ENCODE peak calls at places on chromosomes 1 and 21, in four cellular contexts. T, L, A and C are unnamed samples.

GRCh38 chr1:155172732-155173477 is at the start of gene KRTCAP2:
- DNase-seq in T (peak; percentile 96), L (peak; percentile 95), A (peak; percentile 96), C (peak; percentile 98)

GRCh38 chr1:13892671-13893325 is 192.8 kb downstream of the PRDM2 start:
- DNase-seq in T (peak; percentile 62), L (no peak), A (peak; percentile 18), C (peak; percentile 6)

GRCh38 chr1:224080082-224080774 is 33.7 kb upstream of the FBXO28 start:
- DNase-seq in T (no peak), L (peak; percentile 32), A (no peak), C (peak; percentile 37)

GRCh38 chr1:25888426-25888987 is 13.0 kb upstream of the PAQR7 start:
- DNase-seq in T (no peak), L (no peak), A (no peak), C (no peak)

GRCh38 chr1:208238710-208239517 is 5.3 kb downstream of the PLXNA2 start:
- DNase-seq in T (peak; percentile 51), L (peak; percentile 56), A (no peak), C (peak; percentile 80)

GRCh38 chr1:20705356-20705755 is 12.5 kb downstream of the KIF17 start:
- DNase-seq in T (no peak), L (no peak), A (no peak), C (no peak)

GRCh38 chr21:41079159-41079558 is 88.8 kb upstream of the BACE2 start:
- DNase-seq in T (no peak), L (no peak), A (no peak), C (no peak)

GRCh38 chr21:44813727-44814126 is 4.1 kb downstream of the SUMO3 start:
- DNase-seq in T (no peak), L (no peak), A (no peak), C (no peak)

GRCh38 chr21:28235169-28235892 is 757.3 kb downstream of the LTN1 start:
- DNase-seq in T (no peak), L (no peak), A (no peak), C (no peak)

GRCh38 chr1:207402744-207403143 is 51.4 kb upstream of the CR2 start:
- DNase-seq in T (no peak), L (no peak), A (no peak), C (no peak)

GRCh38 chr1:206911064-206911663 is 10.6 kb downstream of the FCMR start:
- DNase-seq in T (peak; percentile 69), L (peak; percentile 60), A (no peak), C (peak; percentile 85)

GRCh38 chr1:228368801-228369607 is 37.6 kb downstream of the TRIM11 start:
- DNase-seq in T (peak; percentile 97), L (no peak), A (peak; percentile 40), C (peak; percentile 75)

GRCh38 chr1:7771673-7772299 is 690 bp downstream of the VAMP3 start:
- DNase-seq in T (no peak), L (peak; percentile 6), A (no peak), C (peak; percentile 9)

GRCh38 chr1:229409616-229410369 is 24.1 kb downstream of the ACTA1 start:
- DNase-seq in T (no peak), L (no peak), A (peak; percentile 40), C (no peak)

GRCh38 chr21:21114456-21114855 is 116.2 kb downstream of the NCAM2 start:
- DNase-seq in T (no peak), L (no peak), A (no peak), C (no peak)

GRCh38 chr1:230382060-230382491 is 44.1 kb downstream of the PGBD5 start:
- DNase-seq in T (peak; percentile 34), L (no peak), A (no peak), C (no peak)

GRCh38 chr1:3451994-3452865 is 2.2 kb upstream of the ARHGEF16 start:
- DNase-seq in T (no peak), L (no peak), A (peak; percentile 13), C (no peak)

GRCh38 chr1:174206148-174206826 is 47.0 kb downstream of the RABGAP1L start:
- DNase-seq in T (no peak), L (peak; percentile 9), A (no peak), C (no peak)

GRCh38 chr21:32978346-32979270 is 47.1 kb upstream of the OLIG2 start:
- DNase-seq in T (no peak), L (no peak), A (no peak), C (no peak)

GRCh38 chr1:54808443-54809207 is 7.5 kb upstream of the TTC22 start:
- DNase-seq in T (no peak), L (no peak), A (no peak), C (no peak)

GRCh38 chr1:205013683-205014367 is 29.2 kb upstream of the CNTN2 start:
- DNase-seq in T (peak; percentile 23), L (no peak), A (no peak), C (peak; percentile 5)

GRCh38 chr21:42666023-42666747 is 12.8 kb downstream of the PDE9A start:
- DNase-seq in T (no peak), L (no peak), A (no peak), C (peak; percentile 24)

GRCh38 chr1:91404151-91405012 is at the start of gene HFM1:
- DNase-seq in T (peak; percentile 91), L (peak; percentile 52), A (peak; percentile 85), C (peak; percentile 77)

GRCh38 chr1:197920345-197921117 is 3.4 kb downstream of the LHX9 start:
- DNase-seq in T (no peak), L (no peak), A (no peak), C (no peak)

GRCh38 chr1:100478816-100479215 is 59.1 kb upstream of the GPR88 start:
- DNase-seq in T (no peak), L (no peak), A (no peak), C (no peak)

GRCh38 chr1:177423083-177423482 is 252.3 kb downstream of the BRINP2 start:
- DNase-seq in T (no peak), L (no peak), A (no peak), C (no peak)

GRCh38 chr1:17273096-17273495 is 24.2 kb downstream of the PADI3 start:
- DNase-seq in T (no peak), L (no peak), A (no peak), C (no peak)

GRCh38 chr1:228378453-228379164 is 28.0 kb downstream of the TRIM11 start:
- DNase-seq in T (peak; percentile 93), L (peak; percentile 56), A (peak; percentile 74), C (peak; percentile 92)

GRCh38 chr21:46322351-46323226 is 1.1 kb downstream of the C21orf58 start:
- DNase-seq in T (peak; percentile 21), L (peak; percentile 42), A (no peak), C (peak; percentile 51)

GRCh38 chr21:9767592-9768375 is 753.6 kb upstream of the TPTE start:
- DNase-seq in T (no peak), L (no peak), A (no peak), C (no peak)

GRCh38 chr1:155166373-155167165 is 6.5 kb downstream of the KRTCAP2 start:
- DNase-seq in T (no peak), L (no peak), A (peak; percentile 59), C (peak; percentile 37)

GRCh38 chr21:46060596-46061061 is 37.3 kb upstream of the COL6A2 start:
- DNase-seq in T (no peak), L (peak; percentile 99), A (peak; percentile 82), C (peak; percentile 98)

GRCh38 chr1:163046071-163046470 is 23.1 kb upstream of the RGS4 start:
- DNase-seq in T (no peak), L (peak; percentile 45), A (no peak), C (peak; percentile 86)

GRCh38 chr1:36279110-36279788 is 26.9 kb upstream of the SH3D21 start:
- DNase-seq in T (no peak), L (no peak), A (no peak), C (peak; percentile 63)

GRCh38 chr1:209552406-209553264 is 30.9 kb upstream of the CAMK1G start:
- DNase-seq in T (no peak), L (no peak), A (no peak), C (no peak)

GRCh38 chr1:209550519-209550918 is 33.0 kb upstream of the CAMK1G start:
- DNase-seq in T (no peak), L (no peak), A (no peak), C (no peak)

GRCh38 chr1:209556159-209556690 is 27.3 kb upstream of the CAMK1G start:
- DNase-seq in T (peak; percentile 22), L (no peak), A (no peak), C (peak; percentile 10)

GRCh38 chr1:209557216-209557615 is 26.3 kb upstream of the CAMK1G start:
- DNase-seq in T (no peak), L (no peak), A (no peak), C (no peak)

DNA sequence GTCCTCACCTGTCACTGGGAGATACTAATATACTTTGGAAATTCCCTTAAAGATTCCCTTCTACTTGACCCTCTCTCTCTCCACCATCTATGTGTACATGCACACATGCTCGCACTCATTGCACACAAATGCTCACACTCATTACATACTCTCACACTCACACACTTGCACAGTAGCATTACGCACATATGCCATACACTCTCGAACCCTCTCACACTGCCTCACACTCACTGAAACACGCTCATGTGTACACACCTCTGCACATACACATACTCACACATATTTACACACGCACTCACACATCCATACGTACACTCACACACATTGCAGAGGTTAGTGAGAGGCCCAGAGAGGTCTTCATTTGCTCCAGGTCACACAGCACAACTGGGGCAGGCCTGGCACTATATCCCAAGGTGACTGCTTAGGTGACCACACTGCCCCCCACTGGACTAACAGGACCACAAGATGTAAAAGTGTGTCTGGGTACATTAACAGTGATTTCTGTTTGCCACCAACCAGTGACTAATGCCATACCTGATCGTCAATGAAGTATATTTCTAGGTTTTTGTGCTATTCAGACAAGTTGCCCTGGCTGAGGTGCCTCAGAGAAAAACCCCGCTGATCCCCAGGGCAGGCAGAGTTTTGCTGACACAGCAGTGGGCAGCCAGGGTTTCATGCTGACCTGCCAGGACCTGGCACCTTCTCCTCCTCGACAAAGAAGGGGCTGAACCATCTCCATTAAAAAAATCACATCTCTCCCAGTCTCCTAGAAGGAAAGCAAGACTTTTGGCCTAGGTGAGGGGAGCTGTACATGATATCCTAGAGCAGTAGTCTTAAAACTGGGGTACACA is 28.5 kb upstream of the CAMK1G start:
- DNase-seq in T (no peak), L (no peak), A (no peak), C (no peak)
- TF ChIP-seq CTCF in T (no peak), L (peak; percentile 10), A (no peak), C (no peak)

GRCh38 chr21:34180406-34180805 is 107.0 kb downstream of the MRPS6 start:
- DNase-seq in T (no peak), L (no peak), A (no peak), C (no peak)
- H3K4me3 ChIP-seq in T (no peak overlapping the region), L (no peak overlapping the region), A (peak overlapping the region; percentile 61), C (no peak overlapping the region)

GRCh38 chr1:116919802-116920201 is 10.1 kb downstream of the PTGFRN start:
- DNase-seq in T (peak; percentile 56), L (no peak), A (no peak), C (no peak)
- TF ChIP-seq CTCF in T (no peak), L (no peak), A (no peak), C (no peak)

GRCh38 chr1:10978719-10979118 is 33.7 kb upstream of the TARDBP start:
- DNase-seq in T (no peak), L (no peak), A (no peak), C (no peak)

GRCh38 chr1:10980841-10981727 is 31.4 kb upstream of the TARDBP start:
- DNase-seq in T (no peak), L (no peak), A (peak; percentile 61), C (peak; percentile 59)

GRCh38 chr1:10975567-10976326 is 36.7 kb upstream of the TARDBP start:
- DNase-seq in T (no peak), L (peak; percentile 57), A (peak; percentile 54), C (peak; percentile 74)

GRCh38 chr1:10979483-10979920 is 33.0 kb upstream of the TARDBP start:
- DNase-seq in T (no peak), L (no peak), A (peak; percentile 46), C (peak; percentile 72)

GRCh38 chr1:10980094-10980577 is 32.3 kb upstream of the TARDBP start:
- DNase-seq in T (peak; percentile 77), L (peak; percentile 45), A (peak; percentile 79), C (peak; percentile 91)
- H3K4me3 ChIP-seq in T (no peak overlapping the region), L (no peak overlapping the region), A (peak overlapping the region; percentile 55), C (no peak overlapping the region)